ENCODE peak calls at places on chromosomes 6 and 20, in nine cellular contexts. One of them, this sample, is unnamed.

GRCh38 chr20:25624500-25624939 is 706 bp upstream of the NANP start:
- DNase-seq in fibroblast of lung: no peak
- DNase-seq in CD8-positive, alpha-beta T cell: no peak
- DNase-seq in PC-3: no peak
- DNase-seq in naive thymus-derived CD4-positive, alpha-beta T cell: no peak
- DNase-seq in pancreas: no peak
- DNase-seq in thoracic aorta: peak; percentile 6
- DNase-seq in CD4-positive, alpha-beta memory T cell: no peak
- DNase-seq in SJSA1: no peak
- DNase-seq in this sample: no peak

GRCh38 chr6:88964509-88964908 is 1.1 kb upstream of the RNGTT start:
- DNase-seq in thoracic aorta: no peak
- DNase-seq in naive thymus-derived CD4-positive, alpha-beta T cell: no peak
- DNase-seq in pancreas: no peak
- DNase-seq in PC-3: no peak
- DNase-seq in fibroblast of lung: no peak
- DNase-seq in CD8-positive, alpha-beta T cell: no peak
- DNase-seq in CD4-positive, alpha-beta memory T cell: no peak
- DNase-seq in SJSA1: no peak
- DNase-seq in this sample: no peak

GRCh38 chr6:3291987-3292386 is 33.2 kb downstream of the PSMG4 start:
- DNase-seq in SJSA1: no peak
- DNase-seq in thoracic aorta: no peak
- DNase-seq in PC-3: no peak
- DNase-seq in fibroblast of lung: no peak
- DNase-seq in CD4-positive, alpha-beta memory T cell: no peak
- DNase-seq in pancreas: no peak
- DNase-seq in CD8-positive, alpha-beta T cell: no peak
- DNase-seq in naive thymus-derived CD4-positive, alpha-beta T cell: no peak
- DNase-seq in this sample: peak; percentile 5

GRCh38 chr6:17042422-17043147 is 59.3 kb upstream of the STMND1 start:
- DNase-seq in CD8-positive, alpha-beta T cell: no peak
- DNase-seq in CD4-positive, alpha-beta memory T cell: no peak
- DNase-seq in SJSA1: peak; percentile 86
- DNase-seq in PC-3: peak; percentile 78
- DNase-seq in naive thymus-derived CD4-positive, alpha-beta T cell: no peak
- DNase-seq in thoracic aorta: no peak
- DNase-seq in pancreas: peak; percentile 67
- DNase-seq in fibroblast of lung: peak; percentile 55
- DNase-seq in this sample: no peak

GRCh38 chr6:137738931-137739504 is 128.0 kb upstream of the TNFAIP3 start:
- DNase-seq in SJSA1: no peak
- DNase-seq in thoracic aorta: no peak
- DNase-seq in fibroblast of lung: no peak
- DNase-seq in pancreas: no peak
- DNase-seq in CD4-positive, alpha-beta memory T cell: no peak
- DNase-seq in PC-3: no peak
- DNase-seq in naive thymus-derived CD4-positive, alpha-beta T cell: no peak
- DNase-seq in CD8-positive, alpha-beta T cell: no peak
- DNase-seq in this sample: no peak

GRCh38 chr6:149316740-149317655 is 514 bp upstream of the TAB2 start:
- DNase-seq in thoracic aorta: peak; percentile 71
- DNase-seq in fibroblast of lung: peak; percentile 91
- DNase-seq in pancreas: peak; percentile 88
- DNase-seq in SJSA1: peak; percentile 93
- DNase-seq in PC-3: peak; percentile 86
- DNase-seq in CD4-positive, alpha-beta memory T cell: peak; percentile 93
- DNase-seq in naive thymus-derived CD4-positive, alpha-beta T cell: peak; percentile 83
- DNase-seq in CD8-positive, alpha-beta T cell: peak; percentile 77
- DNase-seq in this sample: peak; percentile 94

GRCh38 chr6:27135087-27135657 is 112.3 kb upstream of the PRSS16 start:
- DNase-seq in pancreas: no peak
- DNase-seq in CD8-positive, alpha-beta T cell: no peak
- DNase-seq in SJSA1: no peak
- DNase-seq in CD4-positive, alpha-beta memory T cell: no peak
- DNase-seq in naive thymus-derived CD4-positive, alpha-beta T cell: no peak
- DNase-seq in PC-3: no peak
- DNase-seq in fibroblast of lung: no peak
- DNase-seq in thoracic aorta: no peak
- DNase-seq in this sample: no peak

GRCh38 chr6:88074791-88075190 is 27.1 kb downstream of the SPACA1 start:
- DNase-seq in CD4-positive, alpha-beta memory T cell: no peak
- DNase-seq in thoracic aorta: no peak
- DNase-seq in naive thymus-derived CD4-positive, alpha-beta T cell: no peak
- DNase-seq in SJSA1: no peak
- DNase-seq in CD8-positive, alpha-beta T cell: no peak
- DNase-seq in pancreas: no peak
- DNase-seq in fibroblast of lung: no peak
- DNase-seq in PC-3: no peak
- DNase-seq in this sample: no peak

GRCh38 chr20:2172305-2173175 is 70.9 kb downstream of the STK35 start:
- DNase-seq in naive thymus-derived CD4-positive, alpha-beta T cell: peak; percentile 51
- DNase-seq in fibroblast of lung: peak; percentile 57
- DNase-seq in CD4-positive, alpha-beta memory T cell: peak; percentile 57
- DNase-seq in pancreas: peak; percentile 47
- DNase-seq in CD8-positive, alpha-beta T cell: peak; percentile 57
- DNase-seq in SJSA1: peak; percentile 61
- DNase-seq in thoracic aorta: peak; percentile 29
- DNase-seq in PC-3: peak; percentile 74
- DNase-seq in this sample: peak; percentile 51

GRCh38 chr6:133951881-133952814 is 876 bp upstream of the TBPL1 start:
- DNase-seq in naive thymus-derived CD4-positive, alpha-beta T cell: peak; percentile 17
- DNase-seq in SJSA1: peak; percentile 66
- DNase-seq in PC-3: peak; percentile 66
- DNase-seq in CD4-positive, alpha-beta memory T cell: peak; percentile 46
- DNase-seq in CD8-positive, alpha-beta T cell: peak; percentile 18
- DNase-seq in thoracic aorta: peak; percentile 28
- DNase-seq in fibroblast of lung: peak; percentile 83
- DNase-seq in pancreas: peak; percentile 50
- DNase-seq in this sample: peak; percentile 23

GRCh38 chr6:40164345-40164755 is 230.1 kb upstream of the MOCS1 start:
- DNase-seq in SJSA1: peak; percentile 18
- DNase-seq in thoracic aorta: no peak
- DNase-seq in CD4-positive, alpha-beta memory T cell: no peak
- DNase-seq in fibroblast of lung: no peak
- DNase-seq in naive thymus-derived CD4-positive, alpha-beta T cell: no peak
- DNase-seq in PC-3: no peak
- DNase-seq in CD8-positive, alpha-beta T cell: no peak
- DNase-seq in pancreas: no peak
- DNase-seq in this sample: no peak

GRCh38 chr6:81768150-81768942 is 15.9 kb upstream of the TENT5A start:
- DNase-seq in pancreas: no peak
- DNase-seq in CD8-positive, alpha-beta T cell: no peak
- DNase-seq in CD4-positive, alpha-beta memory T cell: no peak
- DNase-seq in fibroblast of lung: peak; percentile 25
- DNase-seq in naive thymus-derived CD4-positive, alpha-beta T cell: no peak
- DNase-seq in PC-3: no peak
- DNase-seq in thoracic aorta: no peak
- DNase-seq in SJSA1: no peak
- DNase-seq in this sample: no peak

GRCh38 chr6:33696538-33697518 is 14.7 kb downstream of the UQCC2 start:
- DNase-seq in pancreas: no peak
- DNase-seq in CD8-positive, alpha-beta T cell: no peak
- DNase-seq in thoracic aorta: no peak
- DNase-seq in CD4-positive, alpha-beta memory T cell: peak; percentile 48
- DNase-seq in naive thymus-derived CD4-positive, alpha-beta T cell: no peak
- DNase-seq in SJSA1: peak; percentile 49
- DNase-seq in PC-3: peak; percentile 76
- DNase-seq in fibroblast of lung: peak; percentile 85
- DNase-seq in this sample: no peak

GRCh38 chr20:57559286-57559627 is 1.7 kb upstream of the PCK1 start:
- DNase-seq in PC-3: no peak
- DNase-seq in naive thymus-derived CD4-positive, alpha-beta T cell: no peak
- DNase-seq in thoracic aorta: no peak
- DNase-seq in pancreas: no peak
- DNase-seq in fibroblast of lung: no peak
- DNase-seq in CD8-positive, alpha-beta T cell: no peak
- DNase-seq in CD4-positive, alpha-beta memory T cell: no peak
- DNase-seq in SJSA1: no peak
- DNase-seq in this sample: no peak
- H3K4me3 ChIP-seq in PC-3: no peak overlapping the region
- H3K4me3 ChIP-seq in naive thymus-derived CD4-positive, alpha-beta T cell: no peak overlapping the region
- H3K4me3 ChIP-seq in thoracic aorta: no peak overlapping the region
- H3K4me3 ChIP-seq in pancreas: no peak overlapping the region
- H3K4me3 ChIP-seq in fibroblast of lung: no peak overlapping the region
- H3K4me3 ChIP-seq in CD8-positive, alpha-beta T cell: no peak overlapping the region
- H3K4me3 ChIP-seq in CD4-positive, alpha-beta memory T cell: no peak overlapping the region
- H3K4me3 ChIP-seq in SJSA1: no peak overlapping the region
- H3K4me3 ChIP-seq in this sample: no peak overlapping the region

DNA sequence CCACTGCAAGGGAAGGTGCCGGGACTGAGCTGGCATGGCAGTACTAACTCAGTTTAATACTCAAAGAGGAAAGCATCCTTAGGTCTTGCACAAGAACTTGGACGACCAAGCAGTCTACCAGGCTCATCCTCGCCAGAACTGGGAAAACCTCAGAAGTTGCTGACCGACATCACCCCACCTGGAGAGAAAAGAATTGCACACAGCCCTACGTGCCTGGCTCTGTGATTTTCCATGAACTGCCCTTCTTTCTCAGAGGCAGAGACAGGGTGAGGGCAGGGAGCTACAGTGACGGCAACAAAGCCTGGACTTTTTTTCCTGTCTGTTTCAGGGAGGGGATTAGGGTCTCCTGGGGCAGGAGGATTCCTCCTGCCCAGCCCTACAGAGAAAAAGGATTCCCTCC is 8.0 kb downstream of the JAG1 start:
- DNase-seq in naive thymus-derived CD4-positive, alpha-beta T cell: no peak
- DNase-seq in PC-3: no peak
- DNase-seq in fibroblast of lung: no peak
- DNase-seq in SJSA1: no peak
- DNase-seq in CD4-positive, alpha-beta memory T cell: no peak
- DNase-seq in pancreas: no peak
- DNase-seq in thoracic aorta: no peak
- DNase-seq in CD8-positive, alpha-beta T cell: no peak
- DNase-seq in this sample: no peak
- H3K36me3 ChIP-seq in naive thymus-derived CD4-positive, alpha-beta T cell: no peaks in the 10 kb centered on the region
- H3K36me3 ChIP-seq in PC-3: peaks cover 98% of the 10 kb centered on the region
- H3K36me3 ChIP-seq in fibroblast of lung: no peaks in the 10 kb centered on the region
- H3K36me3 ChIP-seq in SJSA1: peaks cover 66% of the 10 kb centered on the region
- H3K36me3 ChIP-seq in CD4-positive, alpha-beta memory T cell: no peaks in the 10 kb centered on the region
- H3K36me3 ChIP-seq in pancreas: peaks cover 11% of the 10 kb centered on the region
- H3K36me3 ChIP-seq in thoracic aorta: peaks cover 17% of the 10 kb centered on the region
- H3K36me3 ChIP-seq in CD8-positive, alpha-beta T cell: no peaks in the 10 kb centered on the region
- H3K36me3 ChIP-seq in this sample: no peaks in the 10 kb centered on the region

DNA sequence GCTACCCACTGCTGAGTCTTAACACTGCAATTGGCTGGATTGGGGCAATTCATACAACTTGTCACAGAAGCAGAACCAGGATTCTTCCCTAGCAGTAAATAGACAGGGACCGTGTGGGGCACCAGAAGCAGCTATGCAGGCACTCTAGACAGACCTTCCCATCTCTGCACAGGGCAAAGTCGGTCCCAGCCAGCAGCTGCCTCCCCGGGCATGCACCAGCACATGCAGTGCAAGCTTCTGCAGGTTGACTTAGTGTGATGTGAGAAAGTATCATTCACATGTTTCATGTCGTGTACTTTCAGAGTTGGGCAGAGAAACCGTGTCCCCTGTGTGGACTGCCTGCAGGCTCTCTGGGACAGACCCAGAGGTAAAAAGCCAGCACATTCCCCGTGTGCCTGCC is 98.0 kb upstream of the FOXA2 start:
- DNase-seq in naive thymus-derived CD4-positive, alpha-beta T cell: no peak
- DNase-seq in thoracic aorta: no peak
- DNase-seq in PC-3: no peak
- DNase-seq in CD8-positive, alpha-beta T cell: no peak
- DNase-seq in SJSA1: no peak
- DNase-seq in fibroblast of lung: no peak
- DNase-seq in CD4-positive, alpha-beta memory T cell: no peak
- DNase-seq in pancreas: no peak
- DNase-seq in this sample: no peak
- H3K27me3 ChIP-seq in naive thymus-derived CD4-positive, alpha-beta T cell: no peaks in the 10 kb centered on the region
- H3K27me3 ChIP-seq in thoracic aorta: no peaks in the 10 kb centered on the region
- H3K27me3 ChIP-seq in PC-3: peaks cover 10% of the 10 kb centered on the region
- H3K27me3 ChIP-seq in CD8-positive, alpha-beta T cell: no peaks in the 10 kb centered on the region
- H3K27me3 ChIP-seq in SJSA1: no peaks in the 10 kb centered on the region
- H3K27me3 ChIP-seq in fibroblast of lung: no peaks in the 10 kb centered on the region
- H3K27me3 ChIP-seq in CD4-positive, alpha-beta memory T cell: no peaks in the 10 kb centered on the region
- H3K27me3 ChIP-seq in pancreas: no peaks in the 10 kb centered on the region
- H3K27me3 ChIP-seq in this sample: no peaks in the 10 kb centered on the region

GRCh38 chr6:108560463-108561308 is at the start of gene FOXO3:
- DNase-seq in fibroblast of lung: peak; percentile 87
- DNase-seq in SJSA1: peak; percentile 89
- DNase-seq in CD4-positive, alpha-beta memory T cell: peak; percentile 60
- DNase-seq in pancreas: peak; percentile 91
- DNase-seq in PC-3: peak; percentile 85
- DNase-seq in thoracic aorta: peak; percentile 63
- DNase-seq in naive thymus-derived CD4-positive, alpha-beta T cell: peak; percentile 64
- DNase-seq in CD8-positive, alpha-beta T cell: peak; percentile 48
- DNase-seq in this sample: peak; percentile 67
- H3K4me3 ChIP-seq in fibroblast of lung: peak within 1 kb of the TSS; percentile 97
- H3K4me3 ChIP-seq in SJSA1: peak within 1 kb of the TSS; percentile 93
- H3K4me3 ChIP-seq in CD4-positive, alpha-beta memory T cell: peak within 1 kb of the TSS; percentile 81
- H3K4me3 ChIP-seq in pancreas: peak within 1 kb of the TSS; percentile 97
- H3K4me3 ChIP-seq in PC-3: peak within 1 kb of the TSS; percentile 95
- H3K4me3 ChIP-seq in thoracic aorta: peak within 1 kb of the TSS; percentile 98
- H3K4me3 ChIP-seq in naive thymus-derived CD4-positive, alpha-beta T cell: peak within 1 kb of the TSS; percentile 88
- H3K4me3 ChIP-seq in CD8-positive, alpha-beta T cell: peak within 1 kb of the TSS; percentile 94
- H3K4me3 ChIP-seq in this sample: peak within 1 kb of the TSS; percentile 88

GRCh38 chr6:34990971-34991560 is 102.0 kb downstream of the ANKS1A start:
- DNase-seq in fibroblast of lung: peak; percentile 17
- DNase-seq in CD8-positive, alpha-beta T cell: no peak
- DNase-seq in pancreas: no peak
- DNase-seq in thoracic aorta: no peak
- DNase-seq in naive thymus-derived CD4-positive, alpha-beta T cell: no peak
- DNase-seq in CD4-positive, alpha-beta memory T cell: no peak
- DNase-seq in SJSA1: no peak
- DNase-seq in PC-3: peak; percentile 40
- DNase-seq in this sample: no peak

GRCh38 chr6:34985236-34985635 is 96.2 kb downstream of the ANKS1A start:
- DNase-seq in naive thymus-derived CD4-positive, alpha-beta T cell: no peak
- DNase-seq in pancreas: no peak
- DNase-seq in CD8-positive, alpha-beta T cell: no peak
- DNase-seq in CD4-positive, alpha-beta memory T cell: no peak
- DNase-seq in thoracic aorta: no peak
- DNase-seq in fibroblast of lung: no peak
- DNase-seq in SJSA1: no peak
- DNase-seq in PC-3: no peak
- DNase-seq in this sample: no peak

GRCh38 chr6:34984416-34984815 is 95.4 kb downstream of the ANKS1A start:
- DNase-seq in SJSA1: no peak
- DNase-seq in CD4-positive, alpha-beta memory T cell: no peak
- DNase-seq in fibroblast of lung: no peak
- DNase-seq in PC-3: no peak
- DNase-seq in pancreas: no peak
- DNase-seq in naive thymus-derived CD4-positive, alpha-beta T cell: no peak
- DNase-seq in CD8-positive, alpha-beta T cell: no peak
- DNase-seq in thoracic aorta: no peak
- DNase-seq in this sample: no peak

GRCh38 chr6:34982424-34982852 is 93.4 kb downstream of the ANKS1A start:
- DNase-seq in CD4-positive, alpha-beta memory T cell: no peak
- DNase-seq in fibroblast of lung: peak; percentile 33
- DNase-seq in SJSA1: peak; percentile 25
- DNase-seq in thoracic aorta: no peak
- DNase-seq in CD8-positive, alpha-beta T cell: no peak
- DNase-seq in naive thymus-derived CD4-positive, alpha-beta T cell: no peak
- DNase-seq in pancreas: no peak
- DNase-seq in PC-3: peak; percentile 45
- DNase-seq in this sample: no peak

DNA sequence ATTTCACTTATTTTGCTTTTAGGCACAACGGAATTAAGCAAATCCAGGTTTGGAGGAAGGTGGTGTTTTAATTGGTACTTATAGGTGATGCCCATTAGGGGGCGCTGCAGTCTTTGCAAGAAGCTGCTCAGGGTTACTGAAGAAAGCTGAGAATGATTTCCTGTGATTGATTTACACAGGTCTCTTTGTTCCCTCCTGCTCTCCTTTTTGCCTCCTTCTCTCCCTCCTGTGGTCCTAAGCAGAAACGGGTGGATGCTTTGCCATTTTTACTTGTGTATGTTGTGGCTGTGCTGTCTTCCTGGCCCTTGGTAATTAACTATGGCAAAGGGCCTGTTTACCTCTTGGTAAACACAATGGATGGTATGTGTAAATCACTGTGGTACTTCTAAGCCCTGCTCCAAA is 97.8 kb downstream of the ANKS1A start:
- DNase-seq in CD4-positive, alpha-beta memory T cell: peak; percentile 60
- DNase-seq in CD8-positive, alpha-beta T cell: peak; percentile 34
- DNase-seq in PC-3: peak; percentile 75
- DNase-seq in naive thymus-derived CD4-positive, alpha-beta T cell: peak; percentile 23
- DNase-seq in pancreas: peak; percentile 21
- DNase-seq in SJSA1: peak; percentile 63
- DNase-seq in fibroblast of lung: peak; percentile 88
- DNase-seq in thoracic aorta: no peak
- DNase-seq in this sample: peak; percentile 37
- H3K36me3 ChIP-seq in CD4-positive, alpha-beta memory T cell: peaks cover 21% of the 10 kb centered on the region
- H3K36me3 ChIP-seq in CD8-positive, alpha-beta T cell: peaks cover 21% of the 10 kb centered on the region
- H3K36me3 ChIP-seq in PC-3: peaks cover 12% of the 10 kb centered on the region
- H3K36me3 ChIP-seq in naive thymus-derived CD4-positive, alpha-beta T cell: peaks cover 7% of the 10 kb centered on the region
- H3K36me3 ChIP-seq in pancreas: peaks cover 2% of the 10 kb centered on the region
- H3K36me3 ChIP-seq in SJSA1: peaks cover 31% of the 10 kb centered on the region
- H3K36me3 ChIP-seq in fibroblast of lung: no peaks in the 10 kb centered on the region
- H3K36me3 ChIP-seq in thoracic aorta: peaks cover 22% of the 10 kb centered on the region
- H3K36me3 ChIP-seq in this sample: peaks cover 10% of the 10 kb centered on the region